ENCODE peak calls at places on chromosomes 6 and 20, in six cellular contexts. X is AG10803; G is activated T-cell treated with anti-CD3 and anti-CD28 coated beads, Interleukin-2, amount 50 U/mL, for 24 hours; N is pancreas; A is psoas muscle; E is mucosa of descending colon. J is an unnamed sample.

GRCh38 chr6:125274935-125275334 is 26.8 kb downstream of the HDDC2 start:
- DNase-seq in E (no peak), A (no peak), X (no peak), N (no peak), G (no peak), J (no peak)

GRCh38 chr6:56693246-56693607 is 50.5 kb upstream of the DST start:
- DNase-seq in E (peak), X (peak), G (no peak), A (peak), N (peak), J (peak)

GRCh38 chr6:42704251-42704936 is 18.0 kb downstream of the PRPH2 start:
- DNase-seq in E (no peak), G (no peak), N (peak), A (peak), X (no peak), J (no peak)

GRCh38 chr6:100057941-100058340 is 63.9 kb upstream of the MCHR2 start:
- DNase-seq in X (no peak), G (no peak), N (no peak), E (no peak), A (no peak), J (no peak)

GRCh38 chr6:148497256-148497655 is 154.6 kb downstream of the SASH1 start:
- DNase-seq in G (no peak), E (no peak), X (peak), A (no peak), N (no peak), J (peak)

GRCh38 chr6:7933794-7934193 is 23.2 kb upstream of the TXNDC5 start:
- DNase-seq in E (no peak), X (no peak), G (no peak), A (no peak), N (no peak), J (no peak)

GRCh38 chr20:4709261-4710105 is 12.2 kb upstream of the PRND start:
- DNase-seq in E (no peak), A (no peak), N (no peak), G (no peak), X (no peak), J (no peak)

GRCh38 chr6:6713660-6714446 is 125.3 kb downstream of the LY86 start:
- DNase-seq in E (no peak), G (no peak), X (peak), N (no peak), A (no peak), J (peak)

GRCh38 chr6:14129572-14129971 is 12.0 kb downstream of the CD83 start:
- DNase-seq in E (peak), G (no peak), N (peak), X (peak), A (no peak), J (peak)

GRCh38 chr6:46555129-46555528 is 63.9 kb upstream of the RCAN2 start:
- DNase-seq in G (no peak), N (no peak), E (no peak), A (no peak), X (no peak), J (no peak)

GRCh38 chr6:54491431-54491830 is 183.2 kb downstream of the TINAG start:
- DNase-seq in E (no peak), G (no peak), A (no peak), N (no peak), X (no peak), J (no peak)

GRCh38 chr6:64988148-64988547 is 718.9 kb downstream of the EYS start:
- DNase-seq in E (no peak), G (no peak), A (no peak), X (no peak), N (no peak), J (no peak)

GRCh38 chr20:43658068-43658722 is 8.7 kb upstream of the MYBL2 start:
- DNase-seq in E (no peak), A (no peak), G (peak), X (peak), N (no peak), J (no peak)

GRCh38 chr20:48584391-48585249 is 243.2 kb downstream of the PREX1 start:
- DNase-seq in N (no peak), X (no peak), A (no peak), E (peak), G (no peak), J (no peak)

GRCh38 chr6:170439366-170440351 is 113.4 kb downstream of the PSMB1 start:
- DNase-seq in N (no peak), X (no peak), G (no peak), E (no peak), A (peak), J (no peak)

GRCh38 chr6:69589626-69590025 is 207.2 kb downstream of the LMBRD1 start:
- DNase-seq in X (no peak), G (no peak), E (no peak), N (no peak), A (no peak), J (no peak)

GRCh38 chr6:2244261-2245102 is 923 bp downstream of the GMDS start:
- DNase-seq in X (no peak), N (no peak), A (no peak), E (no peak), G (no peak), J (no peak)

GRCh38 chr6:152356659-152357058 is 280.5 kb downstream of the SYNE1 start:
- DNase-seq in E (peak), X (peak), A (no peak), G (no peak), N (no peak), J (peak)

GRCh38 chr20:12152996-12153395 is 235.3 kb downstream of the BTBD3 start:
- DNase-seq in G (no peak), N (no peak), E (no peak), A (no peak), X (peak), J (no peak)

GRCh38 chr6:54801669-54802068 is 44.9 kb upstream of the FAM83B start:
- DNase-seq in G (no peak), E (no peak), X (peak), A (no peak), N (no peak), J (peak)

GRCh38 chr20:46056970-46057855 is 28.2 kb downstream of the SLC12A5 start:
- DNase-seq in G (no peak), A (peak), N (peak), E (peak), X (peak), J (peak)

GRCh38 chr6:17725083-17725482 is 18.4 kb upstream of the NUP153 start:
- DNase-seq in X (peak), G (no peak), N (no peak), A (no peak), E (peak), J (peak)

GRCh38 chr6:134835998-134836397 is 113.9 kb downstream of the ALDH8A1 start:
- DNase-seq in G (no peak), E (no peak), X (peak), N (no peak), A (no peak), J (peak)

GRCh38 chr20:64116541-64117423 is 9.4 kb upstream of the NPBWR2 start:
- DNase-seq in G (peak), X (no peak), E (no peak), A (peak), N (no peak), J (no peak)

GRCh38 chr20:41654292-41654691 is 36.1 kb upstream of the CHD6 start:
- DNase-seq in X (no peak), N (peak), G (no peak), A (no peak), E (no peak), J (no peak)

GRCh38 chr6:23091795-23092194 is 522.4 kb downstream of the HDGFL1 start:
- DNase-seq in X (peak), G (no peak), E (no peak), N (no peak), A (no peak), J (peak)

GRCh38 chr20:47576516-47577033 is 74.9 kb downstream of the NCOA3 start:
- DNase-seq in E (peak), N (peak), A (peak), G (peak), X (peak), J (peak)

GRCh38 chr6:119581220-119581619 is 231.7 kb upstream of the MAN1A1 start:
- DNase-seq in G (no peak), N (no peak), A (no peak), E (no peak), X (no peak), J (no peak)

GRCh38 chr6:48610846-48611245 is 499.8 kb upstream of the PTCHD4 start:
- DNase-seq in A (no peak), N (no peak), E (no peak), G (no peak), X (no peak), J (no peak)

GRCh38 chr6:2589171-2589661 is 161.5 kb downstream of the MYLK4 start:
- DNase-seq in E (peak), N (no peak), A (no peak), G (no peak), X (no peak), J (no peak)